ENCODE peak calls at places on chromosome X, in four cellular contexts. T, I, A and W are unnamed samples.

GRCh38 chrX:11266329-11266830 is 26.8 kb upstream of the AMELX start:
- DNase-seq in I (no peak), T (no peak), A (no peak), W (no peak)

GRCh38 chrX:8971116-8971515 is 62.8 kb downstream of the FAM9B start:
- DNase-seq in I (no peak), A (peak), T (no peak), W (peak)

GRCh38 chrX:101686574-101686973 is 26.9 kb upstream of the ARMCX2 start:
- DNase-seq in I (no peak), T (no peak), A (no peak), W (no peak)

GRCh38 chrX:11138498-11139390 is 27.6 kb downstream of the HCCS start:
- DNase-seq in I (no peak), A (no peak), T (no peak), W (peak)

GRCh38 chrX:138708268-138708667 is 3.2 kb downstream of the FGF13 start:
- DNase-seq in A (no peak), I (no peak), T (no peak), W (no peak)

GRCh38 chrX:103376118-103376978 is at the start of gene BEX3:
- DNase-seq in T (no peak), A (peak), I (no peak), W (peak)

GRCh38 chrX:82208976-82209375 is 1007.1 kb downstream of the SH3BGRL start:
- DNase-seq in A (no peak), T (no peak), I (no peak), W (no peak)

GRCh38 chrX:3577551-3577950 is 135.9 kb downstream of the PRKX start:
- DNase-seq in T (no peak), A (no peak), I (no peak), W (no peak)

GRCh38 chrX:107861056-107861455 is 35.4 kb downstream of the MID2 start:
- DNase-seq in T (no peak), I (no peak), A (no peak), W (no peak)

GRCh38 chrX:108380222-108380621 is 58.0 kb downstream of the COL4A6 start:
- DNase-seq in T (no peak), I (no peak), A (no peak), W (no peak)

GRCh38 chrX:1476682-1477081 is 24.0 kb upstream of the ASMTL start:
- DNase-seq in A (no peak), T (no peak), I (no peak), W (no peak)

GRCh38 chrX:30282527-30282926 is 26.7 kb downstream of the NR0B1 start:
- DNase-seq in I (no peak), A (no peak), T (no peak), W (no peak)

GRCh38 chrX:19800821-19801220 is 86.6 kb downstream of the SH3KBP1 start:
- DNase-seq in I (no peak), T (no peak), A (no peak), W (no peak)

GRCh38 chrX:67587946-67588624 is 44.3 kb downstream of the AR start:
- DNase-seq in T (no peak), I (no peak), A (no peak), W (no peak)

GRCh38 chrX:13387656-13388421 is 68.0 kb upstream of the ATXN3L start:
- DNase-seq in I (no peak), T (no peak), A (no peak), W (no peak)

GRCh38 chrX:108167211-108167872 is 75.8 kb downstream of the ATG4A start:
- DNase-seq in T (no peak), A (no peak), I (no peak), W (no peak)

GRCh38 chrX:150366951-150367545 is 3.9 kb downstream of the MAMLD1 start:
- DNase-seq in A (no peak), I (no peak), T (no peak), W (no peak)

GRCh38 chrX:150363561-150364346 is 637 bp downstream of the MAMLD1 start:
- DNase-seq in A (no peak), T (no peak), I (no peak), W (peak)

GRCh38 chrX:150365051-150365952 is 2.2 kb downstream of the MAMLD1 start:
- DNase-seq in T (no peak), A (no peak), I (peak), W (peak)

GRCh38 chrX:150364347-150365050 is 1.4 kb downstream of the MAMLD1 start:
- DNase-seq in I (no peak), T (no peak), A (no peak), W (peak)

DNA sequence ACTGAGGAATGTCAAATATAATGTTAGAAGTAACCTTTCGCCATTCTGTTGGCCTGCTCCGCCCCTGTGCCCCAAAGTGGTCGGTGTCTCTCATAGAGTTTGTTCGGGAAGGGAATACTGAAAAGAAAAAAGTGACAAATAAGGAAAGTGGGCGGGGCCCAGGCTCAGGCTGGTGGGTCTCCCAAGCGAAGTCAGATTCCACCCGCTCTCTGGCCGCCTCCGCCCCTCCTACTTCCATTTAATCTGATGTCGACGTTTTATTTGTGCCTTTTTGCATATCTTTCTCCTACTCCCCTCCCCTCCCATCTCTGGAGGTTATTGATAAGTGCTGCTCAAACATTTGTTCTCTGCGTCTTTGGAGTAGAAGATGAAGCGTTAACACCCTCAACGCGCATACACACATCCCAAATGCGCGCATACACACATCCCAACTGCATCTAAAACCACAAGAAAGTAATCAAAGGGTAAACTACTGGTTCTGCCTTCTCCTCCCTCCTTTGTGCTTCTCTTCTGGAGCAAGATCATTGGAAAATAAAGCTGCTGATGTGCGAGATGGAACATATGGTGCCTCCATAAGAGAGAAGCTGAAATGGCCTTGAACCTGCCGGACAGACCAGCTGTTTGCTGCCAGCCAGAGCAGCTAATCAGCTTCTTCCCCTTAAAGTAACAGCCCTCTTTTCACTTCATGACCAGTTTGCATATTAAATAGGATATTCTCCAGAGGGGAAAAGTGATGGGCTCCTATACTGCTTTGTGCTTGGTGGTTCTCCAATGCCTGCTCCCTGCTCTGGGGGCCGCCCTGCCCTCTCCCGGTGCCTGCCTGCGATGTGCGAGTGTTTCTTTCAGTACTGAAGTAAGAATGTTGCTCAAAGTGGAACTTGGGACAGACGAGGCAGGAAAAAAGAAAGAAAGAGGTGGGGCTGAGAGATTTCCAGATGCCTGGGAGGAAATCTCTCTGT is 3.1 kb downstream of the MAMLD1 start:
- DNase-seq in T (no peak), A (no peak), I (peak), W (no peak)
- TF ChIP-seq ZBTB33 in T (no peak), A (no peak), I (no peak), W (no peak)

GRCh38 chrX:129721414-129721813 is 17.4 kb upstream of the XPNPEP2 start:
- DNase-seq in T (no peak), I (no peak), A (no peak), W (no peak)

GRCh38 chrX:129720741-129721140 is 18.0 kb upstream of the XPNPEP2 start:
- DNase-seq in T (no peak), A (no peak), I (no peak), W (no peak)

GRCh38 chrX:129723511-129723910 is 15.3 kb upstream of the XPNPEP2 start:
- DNase-seq in A (no peak), T (no peak), I (no peak), W (no peak)

GRCh38 chrX:129719931-129720520 is 18.8 kb upstream of the XPNPEP2 start:
- DNase-seq in T (no peak), I (no peak), A (no peak), W (no peak)

GRCh38 chrX:129721870-129722269 is 16.9 kb upstream of the XPNPEP2 start:
- DNase-seq in I (no peak), A (no peak), T (no peak), W (no peak)
- TF ChIP-seq RFX5 in I (no peak), A (no peak), T (no peak), W (no peak)

GRCh38 chrX:70774223-70774622 is 134.3 kb downstream of the TEX11 start:
- DNase-seq in A (no peak), T (no peak), I (no peak), W (no peak)

GRCh38 chrX:70769659-70770232 is 138.8 kb downstream of the TEX11 start:
- DNase-seq in I (no peak), T (no peak), A (no peak), W (peak)
- TF ChIP-seq ZBTB33 in I (no peak), T (no peak), A (no peak), W (no peak)

DNA sequence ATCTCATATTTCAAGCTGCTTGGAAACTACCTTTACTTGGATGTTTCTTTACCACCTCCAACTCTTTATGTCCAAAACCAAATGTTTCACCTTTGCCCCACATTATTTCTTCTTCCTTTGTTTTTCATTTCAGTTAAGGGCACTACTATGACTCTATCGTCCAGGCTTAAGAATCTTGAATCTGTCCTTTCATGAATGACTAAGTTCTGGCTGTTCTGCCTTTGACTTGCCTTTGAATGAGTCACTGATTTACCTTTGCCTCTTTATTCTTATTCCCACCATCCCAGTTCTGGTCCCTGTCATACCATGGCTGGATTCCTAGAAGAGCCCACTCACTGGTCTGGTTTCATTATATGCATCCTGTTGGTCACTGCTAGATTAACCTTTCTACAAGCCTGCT is 30.6 kb upstream of the PLAC1 start:
- DNase-seq in T (no peak), A (no peak), I (no peak), W (no peak)
- TF ChIP-seq RFX5 in T (no peak), A (no peak), I (no peak), W (no peak)

GRCh38 chrX:155893513-155893912 is 12.4 kb downstream of the VAMP7 start:
- DNase-seq in I (no peak), A (no peak), T (no peak), W (no peak)
- TF ChIP-seq ZBTB33 in I (no peak), A (no peak), T (no peak), W (no peak)